ENCODE peak calls at places on chromosomes 12 and 14, in ten cellular contexts. P, Y, U, I, E, L, Z, D, K and Q are unnamed samples.

GRCh38 chr12:91133871-91134270 is 22.6 kb upstream of the LUM start:
- DNase-seq in U (no peak), P (no peak), D (no peak), Z (no peak), K (no peak), L (no peak), E (no peak), Y (peak; percentile 29), I (no peak), Q (no peak)

GRCh38 chr14:53038629-53039028 is 87.8 kb upstream of the FERMT2 start:
- DNase-seq in Z (no peak), P (no peak), E (no peak), D (no peak), I (no peak), L (no peak), K (no peak), U (no peak), Y (no peak), Q (no peak)

GRCh38 chr14:67694791-67695393 is 672 bp downstream of the RDH11 start:
- DNase-seq in U (peak; percentile 76), E (peak; percentile 56), Y (peak; percentile 95), P (peak; percentile 66), K (peak; percentile 88), I (peak; percentile 93), L (peak; percentile 80), Z (peak; percentile 94), D (peak; percentile 63), Q (peak; percentile 67)

GRCh38 chr12:83197483-83197914 is 510.8 kb downstream of the TMTC2 start:
- DNase-seq in D (no peak), E (no peak), L (no peak), Y (no peak), Z (peak; percentile 87), K (no peak), P (no peak), I (peak; percentile 42), U (no peak), Q (no peak)

GRCh38 chr12:17680220-17680619 is 409.8 kb downstream of the RERGL start:
- DNase-seq in D (no peak), I (peak; percentile 52), Y (no peak), E (no peak), Z (no peak), K (no peak), U (no peak), L (no peak), P (no peak), Q (no peak)

GRCh38 chr14:23183076-23183475 is 384 bp downstream of the SLC7A8 start:
- DNase-seq in Z (no peak), L (no peak), E (no peak), I (no peak), Y (no peak), P (no peak), D (no peak), U (no peak), K (no peak), Q (no peak)

GRCh38 chr12:53870122-53870521 is 68.5 kb upstream of the HOXC13 start:
- DNase-seq in Y (no peak), K (no peak), I (no peak), E (no peak), L (no peak), P (no peak), Z (peak; percentile 25), U (no peak), D (no peak), Q (no peak)

GRCh38 chr12:123149828-123150272 is 1.0 kb downstream of the PITPNM2 start:
- DNase-seq in L (no peak), P (no peak), D (no peak), Z (no peak), E (no peak), Y (no peak), K (no peak), U (no peak), I (no peak), Q (no peak)

GRCh38 chr14:90959344-90959743 is 101.1 kb downstream of the RPS6KA5 start:
- DNase-seq in D (no peak), U (no peak), Z (no peak), P (no peak), E (no peak), K (no peak), Y (no peak), L (no peak), I (no peak), Q (no peak)

GRCh38 chr12:128091101-128091795 is 175.7 kb upstream of the TMEM132C start:
- DNase-seq in I (peak; percentile 18), U (no peak), K (no peak), L (no peak), D (no peak), P (no peak), Y (no peak), E (no peak), Z (no peak), Q (no peak)

GRCh38 chr14:103894034-103894722 is 34.1 kb upstream of the TDRD9 start:
- DNase-seq in Y (no peak), P (no peak), K (no peak), D (no peak), E (no peak), L (peak; percentile 71), Z (no peak), I (no peak), U (no peak), Q (no peak)
- H3K27ac ChIP-seq in Y (no peak overlapping the region), P (no peak overlapping the region), K (no peak overlapping the region), D (no peak overlapping the region), E (no peak overlapping the region), L (peak overlapping the region; percentile 13), Z (no peak overlapping the region), I (no peak overlapping the region), U (no peak overlapping the region), Q (no peak overlapping the region)

GRCh38 chr12:96434107-96434506 is 33.9 kb upstream of the CDK17 start:
- DNase-seq in I (no peak), Z (no peak), P (no peak), K (peak; percentile 94), Y (peak; percentile 97), E (no peak), D (no peak), U (no peak), L (no peak), Q (peak; percentile 64)
- H3K27ac ChIP-seq in I (no peak overlapping the region), Z (no peak overlapping the region), P (no peak overlapping the region), K (peak overlapping the region; percentile 86), Y (peak overlapping the region; percentile 90), E (no peak overlapping the region), D (no peak overlapping the region), U (no peak overlapping the region), L (peak overlapping the region; percentile 24), Q (peak overlapping the region; percentile 44)

DNA sequence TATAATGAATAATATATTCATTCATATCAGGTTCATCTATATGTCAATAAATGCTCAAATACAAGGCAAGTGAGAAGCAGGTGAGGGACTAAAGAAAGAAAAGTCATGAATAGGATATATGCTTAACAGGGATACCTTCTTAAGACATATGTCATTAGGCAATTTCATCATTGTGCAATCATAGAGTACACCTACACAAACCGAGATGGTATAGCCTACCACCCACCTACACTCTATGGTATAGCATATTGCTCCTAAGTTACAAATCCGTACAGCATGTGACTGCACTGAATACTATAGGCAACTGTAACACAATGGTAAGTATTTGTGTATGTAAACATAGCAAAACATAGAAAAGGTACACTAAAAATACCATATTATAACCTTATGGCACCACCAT is 39.0 kb downstream of the KANSL2 start:
- DNase-seq in E (no peak), D (no peak), P (no peak), I (no peak), K (no peak), Z (no peak), L (no peak), U (no peak), Y (no peak), Q (no peak)
- H3K27ac ChIP-seq in E (no peak overlapping the region), D (no peak overlapping the region), P (no peak overlapping the region), I (no peak overlapping the region), K (no peak overlapping the region), Z (no peak overlapping the region), L (no peak overlapping the region), U (no peak overlapping the region), Y (no peak overlapping the region), Q (no peak overlapping the region)

DNA sequence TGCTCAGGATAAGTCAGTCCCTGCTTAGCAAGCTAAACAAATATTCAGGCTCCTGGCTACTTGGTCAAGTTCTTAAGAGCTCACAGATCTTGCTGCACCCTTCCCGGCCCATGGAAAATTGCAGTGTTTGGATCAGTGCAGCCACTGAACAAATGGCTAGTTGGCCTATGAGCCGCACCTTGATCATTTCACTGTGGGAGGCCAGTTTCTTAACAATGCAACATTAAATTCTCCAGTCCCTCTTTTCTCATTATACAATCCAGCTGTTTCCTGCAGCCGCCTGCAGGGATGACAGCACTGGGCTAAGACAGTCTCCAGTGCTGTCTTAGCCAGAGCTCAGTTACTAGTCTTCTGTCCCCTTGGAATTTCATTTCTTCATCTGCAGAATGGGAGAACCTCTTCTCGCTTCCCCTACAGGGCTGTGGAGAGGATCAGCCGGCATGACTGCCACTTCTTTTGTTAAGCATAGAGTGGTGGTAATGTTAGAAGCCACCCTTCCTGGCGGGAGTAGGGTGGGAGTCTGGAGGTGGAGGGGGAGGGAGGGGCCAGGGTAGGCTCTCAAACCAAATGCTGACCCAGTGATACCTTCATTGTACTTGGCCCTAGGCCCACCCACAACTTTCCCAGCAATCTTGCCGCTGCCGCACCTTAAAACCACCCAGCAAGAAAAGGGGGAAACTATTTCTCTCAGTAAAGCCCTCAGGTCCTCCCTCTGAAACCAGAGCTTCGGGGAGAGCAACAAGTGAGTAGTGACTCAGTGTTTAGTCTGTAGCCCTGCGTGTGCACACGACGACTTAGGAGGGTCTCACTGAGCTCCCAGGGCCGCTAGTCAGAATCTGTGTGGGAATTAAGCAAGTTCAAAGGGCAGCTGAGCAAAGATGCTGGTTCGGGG is 145.7 kb downstream of the NUAK1 start:
- DNase-seq in P (no peak), Y (peak; percentile 27), I (no peak), U (no peak), D (no peak), K (no peak), L (no peak), E (no peak), Z (peak; percentile 23), Q (no peak)
- H3K27ac ChIP-seq in P (peak overlapping the region; percentile 31), Y (no peak overlapping the region), I (no peak overlapping the region), U (no peak overlapping the region), D (no peak overlapping the region), K (no peak overlapping the region), L (no peak overlapping the region), E (no peak overlapping the region), Z (no peak overlapping the region), Q (no peak overlapping the region)